ENCODE peak calls at places on chromosomes 16 and 17, in four cellular contexts. Y, T, A and X are unnamed samples.
A peak's percentile ranks its signal among the peaks of the same experiment; 100 is the strongest.

GRCh38 chr17:9684955-9685621 is 39.8 kb downstream of the USP43 start:
- DNase-seq in A (no peak), Y (no peak), T (no peak), X (no peak)

GRCh38 chr16:4314532-4315184 is 1.2 kb upstream of the GLIS2 start:
- DNase-seq in Y (peak; percentile 68), A (no peak), T (no peak), X (no peak)

GRCh38 chr17:77366558-77367245 is 225.9 kb downstream of the SEC14L1 start:
- DNase-seq in T (no peak), Y (peak; percentile 40), A (peak; percentile 30), X (peak; percentile 60)

GRCh38 chr17:38369124-38369886 is 17.7 kb downstream of the SOCS7 start:
- DNase-seq in A (no peak), T (no peak), Y (no peak), X (no peak)

GRCh38 chr17:67970783-67971182 is 25.5 kb downstream of the C17orf58 start:
- DNase-seq in T (no peak), Y (no peak), A (no peak), X (no peak)

GRCh38 chr16:74865922-74866598 is 91.4 kb upstream of the FA2H start:
- DNase-seq in T (no peak), A (no peak), Y (no peak), X (no peak)

GRCh38 chr17:59754547-59754946 is 47.1 kb downstream of the VMP1 start:
- DNase-seq in Y (no peak), A (no peak), T (no peak), X (no peak)

GRCh38 chr17:2994441-2994840 is 69.0 kb downstream of the OR1D5 start:
- DNase-seq in Y (no peak), A (no peak), T (no peak), X (no peak)

GRCh38 chr16:84029297-84030096 is 13.1 kb downstream of the SLC38A8 start:
- DNase-seq in Y (no peak), A (no peak), T (no peak), X (no peak)

GRCh38 chr17:33045236-33045635 is 53.6 kb downstream of the SPACA3 start:
- DNase-seq in T (no peak), Y (no peak), A (no peak), X (no peak)

GRCh38 chr17:70100983-70101382 is 26.0 kb downstream of the KCNJ16 start:
- DNase-seq in T (no peak), A (no peak), Y (peak; percentile 11), X (no peak)

GRCh38 chr17:339193-340061 is 13.2 kb downstream of the RPH3AL start:
- DNase-seq in T (no peak), A (no peak), Y (peak; percentile 26), X (no peak)

GRCh38 chr16:61014869-61015268 is 1021.4 kb downstream of the CDH8 start:
- DNase-seq in Y (no peak), T (no peak), A (no peak), X (no peak)

GRCh38 chr16:28496844-28497243 is 2.4 kb downstream of the APOBR start:
- DNase-seq in Y (no peak), T (no peak), A (no peak), X (no peak)

GRCh38 chr16:65817066-65817465 is 549.4 kb upstream of the CDH5 start:
- DNase-seq in Y (no peak), T (no peak), A (no peak), X (no peak)

GRCh38 chr16:54931041-54931756 is 534 bp downstream of the IRX5 start:
- DNase-seq in T (no peak), Y (peak; percentile 75), A (no peak), X (no peak)

GRCh38 chr16:67177743-67178699 is 5.7 kb downstream of the MATCAP1 start:
- DNase-seq in Y (peak; percentile 88), A (peak; percentile 54), T (no peak), X (no peak)

GRCh38 chr17:4520881-4521600 is 22.4 kb downstream of the SPNS2 start:
- DNase-seq in T (no peak), A (no peak), Y (no peak), X (no peak)

GRCh38 chr17:27976331-27976730 is 66.1 kb upstream of the NLK start:
- DNase-seq in Y (no peak), A (no peak), T (no peak), X (peak; percentile 37)

GRCh38 chr17:30378191-30378796 is 433 bp upstream of the CPD start:
- DNase-seq in A (peak; percentile 32), Y (peak; percentile 58), T (peak; percentile 45), X (peak; percentile 29)

GRCh38 chr17:40607641-40608040 is 40.0 kb downstream of the SMARCE1 start:
- DNase-seq in T (no peak), Y (no peak), A (no peak), X (no peak)

GRCh38 chr17:76268015-76268749 is 3.0 kb downstream of the UBALD2 start:
- DNase-seq in T (no peak), A (peak; percentile 61), Y (peak; percentile 39), X (peak; percentile 55)

GRCh38 chr17:51439395-51440229 is 179.3 kb downstream of the UTP18 start:
- DNase-seq in A (no peak), Y (no peak), T (no peak), X (no peak)

GRCh38 chr17:3529817-3530741 is 27.5 kb downstream of the TRPV3 start:
- DNase-seq in T (no peak), Y (no peak), A (peak; percentile 77), X (no peak)

GRCh38 chr17:58677204-58677880 is 14.5 kb downstream of the TEX14 start:
- DNase-seq in Y (no peak), T (no peak), A (no peak), X (no peak)

GRCh38 chr16:49786926-49787557 is 68.9 kb downstream of the ZNF423 start:
- DNase-seq in T (no peak), A (no peak), Y (no peak), X (no peak)

GRCh38 chr16:53743149-53743566 is 39.2 kb downstream of the FTO start:
- DNase-seq in Y (no peak), A (no peak), T (no peak), X (no peak)

GRCh38 chr17:41048441-41048840 is 1.3 kb upstream of the KRTAP2-1 start:
- DNase-seq in Y (no peak), T (no peak), A (no peak), X (no peak)

GRCh38 chr17:61862105-61862574 is 1.2 kb downstream of the BRIP1 start:
- DNase-seq in T (no peak), A (no peak), Y (no peak), X (no peak)

GRCh38 chr17:45016823-45017222 is 34.6 kb downstream of the DCAKD start:
- DNase-seq in Y (no peak), A (no peak), T (no peak), X (no peak)
- TF ChIP-seq CTCF in Y (peak; percentile 35), A (no peak), T (no peak), X (no peak)

GRCh38 chr16:85228970-85229430 is 116.7 kb upstream of the CIBAR2 start:
- DNase-seq in A (no peak), T (no peak), Y (no peak), X (no peak)

GRCh38 chr16:85229869-85230416 is 117.7 kb upstream of the CIBAR2 start:
- DNase-seq in Y (peak; percentile 69), T (no peak), A (no peak), X (no peak)

GRCh38 chr16:85228463-85228862 is 116.2 kb upstream of the CIBAR2 start:
- DNase-seq in Y (no peak), T (no peak), A (no peak), X (no peak)

GRCh38 chr16:85227262-85227923 is 115.1 kb upstream of the CIBAR2 start:
- DNase-seq in Y (no peak), A (no peak), T (no peak), X (peak; percentile 88)

DNA sequence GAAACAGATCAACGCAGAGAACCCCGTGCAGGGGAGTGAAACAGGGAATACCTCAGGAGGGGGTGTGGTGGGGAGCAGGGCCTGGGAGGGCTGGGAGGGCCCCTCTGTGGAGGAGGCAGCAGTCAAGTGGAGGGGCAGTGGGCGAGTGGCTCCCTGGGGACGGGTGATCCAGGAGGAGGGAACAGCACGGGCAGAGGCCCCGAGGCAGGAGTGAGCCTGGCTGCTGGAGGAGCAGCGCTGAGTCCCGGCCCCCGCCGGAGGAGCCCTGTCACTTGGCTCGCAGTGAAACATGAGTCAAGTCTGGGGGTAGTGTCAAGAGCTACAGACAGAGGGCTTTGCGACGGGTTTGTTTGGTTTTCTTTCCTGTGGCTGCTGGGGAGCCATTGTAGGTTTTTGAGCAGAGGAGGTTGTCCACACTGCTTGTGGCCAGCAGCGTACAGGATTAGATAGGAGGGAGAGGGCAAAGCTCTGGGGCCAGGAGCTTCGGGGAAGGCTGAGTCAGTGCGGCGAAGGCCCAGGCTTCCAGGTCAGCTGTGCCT is 115.7 kb upstream of the CIBAR2 start:
- DNase-seq in A (peak; percentile 61), T (no peak), Y (peak; percentile 69), X (peak; percentile 61)
- TF ChIP-seq CTCF in A (peak; percentile 23), T (no peak), Y (no peak), X (no peak)

GRCh38 chr16:15885560-15886001 is 2.8 kb downstream of the CEP20 start:
- DNase-seq in A (no peak), Y (no peak), T (no peak), X (no peak)

GRCh38 chr16:15891508-15891907 is 3.1 kb upstream of the CEP20 start:
- DNase-seq in T (no peak), A (no peak), Y (no peak), X (no peak)

GRCh38 chr16:15887283-15887682 is 1.1 kb downstream of the CEP20 start:
- DNase-seq in T (no peak), Y (no peak), A (no peak), X (no peak)

GRCh38 chr16:15886078-15886477 is 2.3 kb downstream of the CEP20 start:
- DNase-seq in A (no peak), T (no peak), Y (no peak), X (no peak)

GRCh38 chr16:15888072-15888976 is at the start of gene CEP20:
- DNase-seq in T (peak; percentile 99), A (peak; percentile 99), Y (peak; percentile 98), X (peak; percentile 100)
- TF ChIP-seq CTCF in T (no peak), A (peak; percentile 60), Y (no peak), X (no peak)

GRCh38 chr16:12788758-12789157 is 14.9 kb downstream of the CPPED1 start:
- DNase-seq in A (no peak), T (no peak), Y (peak; percentile 77), X (no peak)

GRCh38 chr16:12796498-12796897 is 7.2 kb downstream of the CPPED1 start:
- DNase-seq in Y (no peak), T (no peak), A (no peak), X (no peak)

GRCh38 chr16:12794486-12795399 is 8.9 kb downstream of the CPPED1 start:
- DNase-seq in Y (no peak), T (no peak), A (peak; percentile 63), X (no peak)

GRCh38 chr16:12793120-12793889 is 10.4 kb downstream of the CPPED1 start:
- DNase-seq in T (no peak), Y (no peak), A (no peak), X (no peak)

GRCh38 chr16:12791340-12791739 is 12.3 kb downstream of the CPPED1 start:
- DNase-seq in A (no peak), T (no peak), Y (no peak), X (no peak)
- TF ChIP-seq CTCF in A (no peak), T (no peak), Y (no peak), X (no peak)

GRCh38 chr17:63950940-63951907 is 19.1 kb upstream of the CD79B start:
- DNase-seq in T (no peak), A (no peak), Y (no peak), X (peak; percentile 77)
- TF ChIP-seq CTCF in T (no peak), A (no peak), Y (peak; percentile 48), X (peak; percentile 67)